ENCODE peak calls at places on chromosomes 3 and 15, in eight cellular contexts. D is dorsolateral prefrontal cortex, J is GM23248, X is adrenal gland, S is fibroblast of the aortic adventitia, M is right cardiac atrium, O is A673, H is tibial nerve. Y is an unnamed sample.

GRCh38 chr3:43371494-43371893 is 85.2 kb downstream of the SNRK start:
- DNase-seq in H (no peak), S (no peak), M (no peak), O (no peak), X (no peak), J (no peak), D (no peak), Y (no peak)

GRCh38 chr3:165195628-165196576 is at the start of gene SLITRK3:
- DNase-seq in J (no peak), M (peak; percentile 33), X (no peak), D (peak; percentile 53), S (no peak), H (no peak), O (peak; percentile 35), Y (no peak)

GRCh38 chr15:68389936-68390790 is 41.8 kb downstream of the ITGA11 start:
- DNase-seq in X (peak; percentile 32), H (no peak), S (peak; percentile 38), J (peak; percentile 35), M (no peak), O (peak; percentile 60), D (peak; percentile 15), Y (no peak)

GRCh38 chr3:185318136-185318535 is 44.8 kb upstream of the MAP3K13 start:
- DNase-seq in H (no peak), J (no peak), M (no peak), O (no peak), X (no peak), S (peak; percentile 60), D (no peak), Y (no peak)

GRCh38 chr3:50873376-50874157 is 198.8 kb downstream of the DOCK3 start:
- DNase-seq in X (no peak), D (no peak), M (no peak), J (no peak), O (no peak), H (no peak), S (no peak), Y (no peak)

GRCh38 chr3:122100591-122101491 is 45.7 kb downstream of the CD86 start:
- DNase-seq in S (peak; percentile 11), M (no peak), O (peak; percentile 61), X (no peak), H (no peak), J (peak; percentile 11), D (no peak), Y (no peak)

GRCh38 chr15:70763120-70763949 is at the start of gene UACA:
- DNase-seq in S (peak; percentile 96), J (peak; percentile 97), M (peak; percentile 98), X (peak; percentile 97), O (peak; percentile 97), D (peak; percentile 91), H (peak; percentile 98), Y (peak; percentile 99)

GRCh38 chr15:80706161-80706560 is 11.1 kb downstream of the ABHD17C start:
- DNase-seq in S (no peak), O (no peak), M (no peak), J (no peak), D (no peak), H (no peak), X (no peak), Y (no peak)

GRCh38 chr3:182148360-182148759 is 436.6 kb downstream of the SOX2 start:
- DNase-seq in H (no peak), D (no peak), X (no peak), S (no peak), M (no peak), O (no peak), J (no peak), Y (no peak)

GRCh38 chr3:97021778-97022177 is 207.4 kb downstream of the EPHA6 start:
- DNase-seq in J (no peak), M (no peak), X (no peak), H (no peak), S (no peak), O (no peak), D (no peak), Y (no peak)

GRCh38 chr15:70127797-70128756 is 30.4 kb upstream of the TLE3 start:
- DNase-seq in M (no peak), H (no peak), O (no peak), D (no peak), X (no peak), S (no peak), J (no peak), Y (no peak)

GRCh38 chr15:33584797-33585196 is 274.0 kb downstream of the RYR3 start:
- DNase-seq in J (peak; percentile 83), O (no peak), M (no peak), D (no peak), X (peak; percentile 81), H (no peak), S (peak; percentile 35), Y (peak; percentile 18)

GRCh38 chr3:173584093-173584833 is 186.7 kb downstream of the NLGN1 start:
- DNase-seq in M (no peak), X (no peak), J (peak; percentile 58), H (peak; percentile 45), O (peak; percentile 63), S (peak; percentile 55), D (no peak), Y (peak; percentile 66)

GRCh38 chr15:70669006-70669602 is 94.3 kb downstream of the UACA start:
- DNase-seq in J (no peak), M (no peak), D (no peak), S (no peak), H (no peak), X (no peak), O (peak; percentile 9), Y (no peak)

GRCh38 chr3:141052570-141053069 is 1.5 kb downstream of the SPSB4 start:
- DNase-seq in S (no peak), O (no peak), H (no peak), J (no peak), M (peak; percentile 84), D (no peak), X (no peak), Y (peak; percentile 75)

GRCh38 chr15:50051811-50052419 is 67.1 kb downstream of the ATP8B4 start:
- DNase-seq in J (peak; percentile 91), M (no peak), H (peak; percentile 88), S (peak; percentile 96), X (peak; percentile 69), O (peak; percentile 66), D (peak; percentile 47), Y (peak; percentile 78)

GRCh38 chr3:182803006-182803405 is 9.7 kb downstream of the ATP11B start:
- DNase-seq in O (no peak), S (no peak), D (no peak), J (no peak), M (no peak), X (no peak), H (no peak), Y (no peak)

GRCh38 chr3:56758539-56758981 is 43.2 kb downstream of the ARHGEF3 start:
- DNase-seq in M (no peak), H (no peak), O (peak; percentile 4), S (peak; percentile 88), X (peak; percentile 57), J (peak; percentile 94), D (no peak), Y (no peak)
- H3K4me3 ChIP-seq in M (no peak overlapping the region), H (no peak overlapping the region), O (no peak overlapping the region), S (no peak overlapping the region), X (no peak overlapping the region), J (peak overlapping the region; percentile 10), D (no peak overlapping the region), Y (no peak overlapping the region)

GRCh38 chr15:90718232-90718631 is 1.1 kb downstream of the BLM start:
- DNase-seq in H (no peak), O (no peak), X (no peak), J (no peak), D (no peak), S (no peak), M (no peak), Y (no peak)
- H3K4me3 ChIP-seq in H (no peak overlapping the region), O (peak overlapping the region; percentile 87), X (no peak overlapping the region), J (peak overlapping the region; percentile 88), D (no peak overlapping the region), S (peak overlapping the region; percentile 9), M (no peak overlapping the region), Y (peak overlapping the region; percentile 81)

GRCh38 chr15:72092011-72092410 is 25.9 kb downstream of the MYO9A start:
- DNase-seq in D (no peak), O (no peak), S (no peak), J (no peak), M (no peak), H (no peak), X (no peak), Y (no peak)

GRCh38 chr15:72082176-72082575 is 35.8 kb downstream of the MYO9A start:
- DNase-seq in J (no peak), D (no peak), M (no peak), O (no peak), S (no peak), X (no peak), H (no peak), Y (no peak)

GRCh38 chr15:72086920-72087648 is 30.9 kb downstream of the MYO9A start:
- DNase-seq in D (no peak), M (no peak), H (no peak), O (no peak), X (no peak), S (no peak), J (no peak), Y (no peak)

GRCh38 chr15:72086010-72086697 is 31.8 kb downstream of the MYO9A start:
- DNase-seq in J (no peak), H (no peak), S (no peak), D (no peak), O (no peak), X (peak; percentile 5), M (peak; percentile 46), Y (no peak)
- H3K4me3 ChIP-seq in J (no peak overlapping the region), H (no peak overlapping the region), S (no peak overlapping the region), D (no peak overlapping the region), O (no peak overlapping the region), X (no peak overlapping the region), M (no peak overlapping the region), Y (no peak overlapping the region)

GRCh38 chr3:11162401-11163345 is 8.4 kb downstream of the HRH1 start:
- DNase-seq in M (no peak), X (no peak), J (no peak), O (no peak), D (no peak), H (no peak), S (no peak), Y (no peak)

GRCh38 chr3:11161666-11162065 is 7.4 kb downstream of the HRH1 start:
- DNase-seq in S (no peak), D (no peak), H (no peak), J (no peak), M (no peak), O (no peak), X (no peak), Y (no peak)

GRCh38 chr3:11156026-11156410 is 1.7 kb downstream of the HRH1 start:
- DNase-seq in O (no peak), S (no peak), X (no peak), J (no peak), D (no peak), H (no peak), M (no peak), Y (no peak)

GRCh38 chr3:11157406-11157805 is 3.1 kb downstream of the HRH1 start:
- DNase-seq in S (no peak), X (no peak), D (no peak), M (no peak), O (no peak), H (no peak), J (no peak), Y (no peak)

DNA sequence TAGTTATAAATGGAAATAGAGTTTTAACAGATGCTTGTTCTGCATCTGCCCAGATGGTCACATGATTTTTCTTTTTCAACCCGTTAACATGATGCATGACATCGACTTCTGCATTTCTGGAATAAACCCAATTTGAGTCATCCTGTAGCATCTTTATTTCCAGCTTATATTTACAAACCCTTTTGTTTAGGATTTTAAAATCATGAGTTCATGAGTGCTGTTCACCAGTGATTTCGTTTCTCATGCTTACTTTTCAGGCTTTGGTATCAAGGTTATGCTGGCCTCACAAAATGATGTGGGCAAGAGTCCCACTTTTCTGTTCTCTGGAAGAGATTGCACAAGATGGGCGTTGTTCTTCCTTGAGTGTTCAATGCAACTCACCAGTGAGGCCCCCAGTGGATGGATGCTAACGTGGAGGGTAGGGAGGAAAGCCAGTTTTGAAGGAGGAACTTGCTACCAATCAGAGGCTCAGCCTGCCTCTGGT is 5.2 kb downstream of the HRH1 start:
- DNase-seq in H (peak; percentile 82), M (no peak), X (peak; percentile 31), J (peak; percentile 96), S (peak; percentile 98), D (no peak), O (no peak), Y (no peak)
- H3K4me3 ChIP-seq in H (no peak overlapping the region), M (no peak overlapping the region), X (no peak overlapping the region), J (peak overlapping the region; percentile 16), S (no peak overlapping the region), D (no peak overlapping the region), O (no peak overlapping the region), Y (no peak overlapping the region)

Y was measured in SJCRH30.